ENCODE peak calls at places on chromosome 6, in seven cellular contexts. U, R, C, V, T, E and J are unnamed samples.

GRCh38 chr6:152096863-152097496 is 289.5 kb downstream of the ESR1 start:
- DNase-seq in U (no peak), R (no peak), C (peak), V (no peak), T (no peak), E (no peak), J (no peak)

GRCh38 chr6:47674673-47675072 is 23.7 kb upstream of the ADGRF4 start:
- DNase-seq in U (no peak), R (no peak), C (no peak), V (no peak), T (no peak), E (no peak), J (no peak)

GRCh38 chr6:152636675-152637421 is at the start of gene SYNE1:
- DNase-seq in U (peak), R (peak), C (no peak), V (peak), T (peak), E (peak), J (peak)

GRCh38 chr6:111741177-111741952 is 131.9 kb downstream of the FYN start:
- DNase-seq in U (no peak), R (no peak), C (no peak), V (no peak), T (peak), E (no peak), J (no peak)

GRCh38 chr6:136723780-136724179 is 68.5 kb downstream of the MAP3K5 start:
- DNase-seq in U (no peak), R (no peak), C (no peak), V (no peak), T (peak), E (peak), J (peak)

GRCh38 chr6:85673198-85674139 is 30.8 kb upstream of the SYNCRIP start:
- DNase-seq in U (no peak), R (no peak), C (no peak), V (no peak), T (no peak), E (no peak), J (no peak)

GRCh38 chr6:118659513-118660217 is 8.3 kb upstream of the CEP85L start:
- DNase-seq in U (no peak), R (no peak), C (no peak), V (no peak), T (no peak), E (no peak), J (no peak)

GRCh38 chr6:113595921-113596376 is 261.2 kb upstream of the MARCKS start:
- DNase-seq in U (no peak), R (peak), C (peak), V (no peak), T (no peak), E (no peak), J (no peak)

GRCh38 chr6:129936329-129937165 is 75.4 kb upstream of the TMEM244 start:
- DNase-seq in U (no peak), R (no peak), C (peak), V (peak), T (peak), E (no peak), J (no peak)

GRCh38 chr6:329888-330691 is 37.8 kb downstream of the DUSP22 start:
- DNase-seq in U (no peak), R (no peak), C (no peak), V (no peak), T (no peak), E (peak), J (no peak)

GRCh38 chr6:52739134-52739533 is 24.1 kb downstream of the GSTA2 start:
- DNase-seq in U (no peak), R (no peak), C (no peak), V (no peak), T (no peak), E (no peak), J (no peak)

GRCh38 chr6:147904416-147904815 is 395.9 kb downstream of the SAMD5 start:
- DNase-seq in U (no peak), R (no peak), C (no peak), V (no peak), T (no peak), E (no peak), J (no peak)

GRCh38 chr6:32685603-32686002 is 19.1 kb upstream of the HLA-DQB1 start:
- DNase-seq in U (no peak), R (no peak), C (no peak), V (no peak), T (peak), E (no peak), J (no peak)

GRCh38 chr6:16338577-16339262 is 100.3 kb downstream of the GMPR start:
- DNase-seq in U (no peak), R (peak), C (peak), V (no peak), T (no peak), E (no peak), J (no peak)

GRCh38 chr6:20669571-20670314 is 135.5 kb downstream of the CDKAL1 start:
- DNase-seq in U (no peak), R (no peak), C (no peak), V (no peak), T (no peak), E (no peak), J (no peak)

GRCh38 chr6:121816361-121816760 is 380.9 kb downstream of the GJA1 start:
- DNase-seq in U (no peak), R (no peak), C (no peak), V (no peak), T (no peak), E (no peak), J (no peak)

GRCh38 chr6:43150051-43150751 is 20.9 kb upstream of the SRF start:
- DNase-seq in U (no peak), R (no peak), C (no peak), V (no peak), T (no peak), E (no peak), J (no peak)

GRCh38 chr6:72219536-72219935 is 333.2 kb downstream of the RIMS1 start:
- DNase-seq in U (no peak), R (no peak), C (no peak), V (no peak), T (no peak), E (no peak), J (no peak)

GRCh38 chr6:15937582-15937981 is 191.3 kb upstream of the MYLIP start:
- DNase-seq in U (no peak), R (no peak), C (no peak), V (no peak), T (no peak), E (no peak), J (no peak)

GRCh38 chr6:114000066-114000465 is 29.1 kb upstream of the HDAC2 start:
- DNase-seq in U (no peak), R (no peak), C (no peak), V (no peak), T (no peak), E (no peak), J (no peak)

GRCh38 chr6:106192824-106193223 is 106.7 kb downstream of the PRDM1 start:
- DNase-seq in U (no peak), R (no peak), C (no peak), V (no peak), T (no peak), E (no peak), J (no peak)

GRCh38 chr6:69813508-69813907 is 16.7 kb upstream of the LMBRD1 start:
- DNase-seq in U (no peak), R (no peak), C (no peak), V (no peak), T (no peak), E (no peak), J (no peak)

GRCh38 chr6:30793521-30794194 is 49.3 kb upstream of the IER3 start:
- DNase-seq in U (no peak), R (no peak), C (no peak), V (no peak), T (peak), E (no peak), J (no peak)

GRCh38 chr6:26475823-26476729 is 18.3 kb downstream of the BTN2A1 start:
- DNase-seq in U (no peak), R (no peak), C (no peak), V (no peak), T (no peak), E (no peak), J (no peak)

GRCh38 chr6:168044521-168045130 is 34.4 kb downstream of the FRMD1 start:
- DNase-seq in U (no peak), R (no peak), C (no peak), V (no peak), T (no peak), E (peak), J (no peak)

GRCh38 chr6:15327271-15327670 is 81.4 kb downstream of the JARID2 start:
- DNase-seq in U (no peak), R (no peak), C (no peak), V (no peak), T (peak), E (no peak), J (no peak)

GRCh38 chr6:164791498-164791897 is 517.9 kb downstream of the C6orf118 start:
- DNase-seq in U (no peak), R (no peak), C (no peak), V (no peak), T (no peak), E (no peak), J (no peak)

GRCh38 chr6:116847234-116847633 is 18.4 kb upstream of the GPRC6A start:
- DNase-seq in U (no peak), R (no peak), C (no peak), V (no peak), T (peak), E (no peak), J (no peak)

GRCh38 chr6:31180500-31180899 is 10.0 kb upstream of the POU5F1 start:
- DNase-seq in U (no peak), R (peak), C (peak), V (no peak), T (no peak), E (peak), J (peak)

GRCh38 chr6:14542670-14543366 is 425.2 kb downstream of the CD83 start:
- DNase-seq in U (no peak), R (no peak), C (peak), V (no peak), T (peak), E (peak), J (no peak)

GRCh38 chr6:72554203-72554564 is 67.7 kb upstream of the KCNQ5 start:
- DNase-seq in U (no peak), R (no peak), C (peak), V (no peak), T (no peak), E (no peak), J (no peak)

GRCh38 chr6:3509326-3509725 is 52.5 kb upstream of the SLC22A23 start:
- DNase-seq in U (no peak), R (no peak), C (no peak), V (no peak), T (no peak), E (no peak), J (no peak)

GRCh38 chr6:28922004-28922840 is 1.6 kb downstream of the TRIM27 start:
- DNase-seq in U (no peak), R (no peak), C (no peak), V (no peak), T (no peak), E (no peak), J (no peak)

GRCh38 chr6:99183066-99183465 is 166.4 kb downstream of the FAXC start:
- DNase-seq in U (no peak), R (no peak), C (no peak), V (no peak), T (no peak), E (no peak), J (no peak)

GRCh38 chr6:99178168-99178567 is 171.3 kb downstream of the FAXC start:
- DNase-seq in U (no peak), R (no peak), C (no peak), V (no peak), T (no peak), E (no peak), J (no peak)

GRCh38 chr6:99181174-99181573 is 168.3 kb downstream of the FAXC start:
- DNase-seq in U (no peak), R (no peak), C (no peak), V (no peak), T (no peak), E (no peak), J (no peak)

GRCh38 chr6:99177736-99178135 is 171.7 kb downstream of the FAXC start:
- DNase-seq in U (no peak), R (no peak), C (no peak), V (no peak), T (no peak), E (no peak), J (no peak)
- TF ChIP-seq CTCF in U (no peak), R (no peak), C (no peak), V (no peak), T (no peak), E (no peak), J (no peak)

GRCh38 chr6:157908369-157909281 is 73.0 kb upstream of the SYNJ2 start:
- DNase-seq in U (no peak), R (no peak), C (no peak), V (no peak), T (peak), E (no peak), J (peak)

GRCh38 chr6:157912326-157912725 is 69.3 kb upstream of the SYNJ2 start:
- DNase-seq in U (no peak), R (no peak), C (peak), V (no peak), T (no peak), E (no peak), J (no peak)

GRCh38 chr6:157911786-157912185 is 69.9 kb upstream of the SYNJ2 start:
- DNase-seq in U (no peak), R (no peak), C (no peak), V (no peak), T (no peak), E (no peak), J (no peak)

GRCh38 chr6:157909282-157909664 is 72.4 kb upstream of the SYNJ2 start:
- DNase-seq in U (no peak), R (no peak), C (no peak), V (no peak), T (peak), E (no peak), J (no peak)

GRCh38 chr6:157911278-157911677 is 70.4 kb upstream of the SYNJ2 start:
- DNase-seq in U (no peak), R (no peak), C (no peak), V (no peak), T (no peak), E (no peak), J (no peak)
- TF ChIP-seq CTCF in U (no peak), R (no peak), C (no peak), V (no peak), T (no peak), E (no peak), J (no peak)

DNA sequence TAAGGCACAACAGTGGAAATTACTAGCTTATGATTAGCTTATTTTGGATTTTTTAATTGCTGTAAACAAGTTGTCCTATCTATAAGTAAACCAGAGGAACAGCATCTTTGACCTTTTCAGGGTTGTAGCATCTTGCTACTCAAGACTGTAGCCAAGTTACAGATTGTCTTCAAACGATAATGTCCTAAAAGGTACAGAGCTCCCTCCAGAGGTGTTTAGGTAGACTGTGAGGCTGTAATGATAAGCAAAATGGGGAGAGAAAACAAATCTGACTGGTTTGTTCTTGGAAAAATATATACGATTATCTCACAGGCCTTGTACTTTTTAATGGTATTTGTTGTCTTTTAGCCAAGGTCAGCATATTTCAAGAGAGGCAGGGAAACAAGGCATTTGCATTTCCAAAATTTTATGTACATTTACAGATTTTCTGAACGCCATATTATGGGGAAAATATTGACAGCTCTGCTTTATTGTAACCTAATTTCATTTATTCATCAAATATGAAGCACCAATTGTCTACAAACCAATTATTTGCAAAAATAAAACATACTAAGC is 273.4 kb downstream of the MEI4 start:
- DNase-seq in U (no peak), R (no peak), C (no peak), V (no peak), T (no peak), E (no peak), J (no peak)
- TF ChIP-seq CTCF in U (peak), R (no peak), C (no peak), V (peak), T (no peak), E (no peak), J (no peak)

GRCh38 chr6:11349880-11350279 is 117.4 kb upstream of the NEDD9 start:
- DNase-seq in U (no peak), R (no peak), C (no peak), V (no peak), T (no peak), E (no peak), J (no peak)
- TF ChIP-seq CTCF in U (no peak), R (no peak), C (no peak), V (no peak), T (no peak), E (no peak), J (no peak)